ENCODE peak calls at places on chromosome 5, in eight cellular contexts. One of them, this sample, is unnamed. For H3K4me1 and H3K9me3, the result is how much of the 10 kb centered on the place peaks cover.

GRCh38 chr5:89697581-89697980 is 712.0 kb downstream of the CETN3 start:
- DNase-seq in A549: no peak
- DNase-seq in uterus: no peak
- DNase-seq in psoas muscle: no peak
- DNase-seq in spleen: no peak
- DNase-seq in neuronal stem cell: no peak
- DNase-seq in CD4-positive, alpha-beta memory T cell: no peak
- DNase-seq in breast epithelium: no peak
- DNase-seq in this sample: no peak

GRCh38 chr5:164672931-164673694 is 1167.7 kb downstream of the MAT2B start:
- DNase-seq in A549: peak
- DNase-seq in uterus: no peak
- DNase-seq in psoas muscle: no peak
- DNase-seq in spleen: no peak
- DNase-seq in neuronal stem cell: no peak
- DNase-seq in CD4-positive, alpha-beta memory T cell: no peak
- DNase-seq in breast epithelium: no peak
- DNase-seq in this sample: no peak

GRCh38 chr5:143577554-143577953 is 174.1 kb upstream of the NR3C1 start:
- DNase-seq in A549: no peak
- DNase-seq in uterus: peak
- DNase-seq in psoas muscle: no peak
- DNase-seq in spleen: no peak
- DNase-seq in neuronal stem cell: no peak
- DNase-seq in CD4-positive, alpha-beta memory T cell: no peak
- DNase-seq in breast epithelium: no peak
- DNase-seq in this sample: no peak

GRCh38 chr5:54844905-54845566 is 140.4 kb downstream of the ESM1 start:
- DNase-seq in A549: peak
- DNase-seq in uterus: no peak
- DNase-seq in psoas muscle: no peak
- DNase-seq in spleen: no peak
- DNase-seq in neuronal stem cell: peak
- DNase-seq in CD4-positive, alpha-beta memory T cell: no peak
- DNase-seq in breast epithelium: no peak
- DNase-seq in this sample: peak

GRCh38 chr5:134003957-134004625 is 684 bp downstream of the VDAC1 start:
- DNase-seq in A549: peak
- DNase-seq in uterus: peak
- DNase-seq in psoas muscle: peak
- DNase-seq in spleen: peak
- DNase-seq in neuronal stem cell: peak
- DNase-seq in CD4-positive, alpha-beta memory T cell: no peak
- DNase-seq in breast epithelium: no peak
- DNase-seq in this sample: no peak

GRCh38 chr5:159273923-159274322 is 10.8 kb downstream of the UBLCP1 start:
- DNase-seq in A549: no peak
- DNase-seq in uterus: no peak
- DNase-seq in psoas muscle: no peak
- DNase-seq in spleen: no peak
- DNase-seq in neuronal stem cell: no peak
- DNase-seq in CD4-positive, alpha-beta memory T cell: no peak
- DNase-seq in breast epithelium: no peak
- DNase-seq in this sample: no peak

GRCh38 chr5:75886706-75887105 is 169.5 kb upstream of the POC5 start:
- DNase-seq in A549: no peak
- DNase-seq in uterus: no peak
- DNase-seq in psoas muscle: no peak
- DNase-seq in spleen: no peak
- DNase-seq in neuronal stem cell: no peak
- DNase-seq in CD4-positive, alpha-beta memory T cell: no peak
- DNase-seq in breast epithelium: no peak
- DNase-seq in this sample: no peak

GRCh38 chr5:137603891-137604290 is 104.8 kb upstream of the SPOCK1 start:
- DNase-seq in A549: no peak
- DNase-seq in uterus: no peak
- DNase-seq in psoas muscle: no peak
- DNase-seq in spleen: no peak
- DNase-seq in neuronal stem cell: no peak
- DNase-seq in CD4-positive, alpha-beta memory T cell: no peak
- DNase-seq in breast epithelium: no peak
- DNase-seq in this sample: no peak

GRCh38 chr5:176401281-176402205 is 13.0 kb downstream of the HIGD2A start:
- DNase-seq in A549: no peak
- DNase-seq in uterus: no peak
- DNase-seq in psoas muscle: no peak
- DNase-seq in spleen: peak
- DNase-seq in neuronal stem cell: no peak
- DNase-seq in CD4-positive, alpha-beta memory T cell: no peak
- DNase-seq in breast epithelium: no peak
- DNase-seq in this sample: no peak

GRCh38 chr5:178206166-178207101 is 2.1 kb downstream of the HNRNPAB start:
- DNase-seq in A549: no peak
- DNase-seq in uterus: no peak
- DNase-seq in psoas muscle: no peak
- DNase-seq in spleen: peak
- DNase-seq in neuronal stem cell: no peak
- DNase-seq in CD4-positive, alpha-beta memory T cell: peak
- DNase-seq in breast epithelium: peak
- DNase-seq in this sample: no peak

GRCh38 chr5:143913008-143913752 is 101.2 kb downstream of the HMHB1 start:
- DNase-seq in A549: peak
- DNase-seq in uterus: no peak
- DNase-seq in psoas muscle: no peak
- DNase-seq in spleen: no peak
- DNase-seq in neuronal stem cell: no peak
- DNase-seq in CD4-positive, alpha-beta memory T cell: no peak
- DNase-seq in breast epithelium: no peak
- DNase-seq in this sample: no peak

GRCh38 chr5:134887593-134888159 is 13.5 kb downstream of the TXNDC15 start:
- DNase-seq in A549: no peak
- DNase-seq in uterus: no peak
- DNase-seq in psoas muscle: no peak
- DNase-seq in spleen: no peak
- DNase-seq in neuronal stem cell: no peak
- DNase-seq in CD4-positive, alpha-beta memory T cell: no peak
- DNase-seq in breast epithelium: no peak
- DNase-seq in this sample: no peak

GRCh38 chr5:139146809-139147742 is 51.1 kb downstream of the SIL1 start:
- DNase-seq in A549: no peak
- DNase-seq in uterus: no peak
- DNase-seq in psoas muscle: no peak
- DNase-seq in spleen: no peak
- DNase-seq in neuronal stem cell: no peak
- DNase-seq in CD4-positive, alpha-beta memory T cell: no peak
- DNase-seq in breast epithelium: no peak
- DNase-seq in this sample: no peak

GRCh38 chr5:164505791-164506190 is 1000.4 kb downstream of the MAT2B start:
- DNase-seq in A549: no peak
- DNase-seq in uterus: no peak
- DNase-seq in psoas muscle: no peak
- DNase-seq in spleen: no peak
- DNase-seq in neuronal stem cell: no peak
- DNase-seq in CD4-positive, alpha-beta memory T cell: no peak
- DNase-seq in breast epithelium: no peak
- DNase-seq in this sample: no peak

GRCh38 chr5:114305402-114306207 is 56.3 kb upstream of the KCNN2 start:
- DNase-seq in A549: peak
- DNase-seq in uterus: no peak
- DNase-seq in psoas muscle: no peak
- DNase-seq in spleen: no peak
- DNase-seq in neuronal stem cell: peak
- DNase-seq in CD4-positive, alpha-beta memory T cell: no peak
- DNase-seq in breast epithelium: no peak
- DNase-seq in this sample: peak

GRCh38 chr5:849651-850301 is 1.0 kb downstream of the ZDHHC11 start:
- DNase-seq in A549: no peak
- DNase-seq in uterus: peak
- DNase-seq in psoas muscle: peak
- DNase-seq in spleen: peak
- DNase-seq in neuronal stem cell: peak
- DNase-seq in CD4-positive, alpha-beta memory T cell: peak
- DNase-seq in breast epithelium: peak
- DNase-seq in this sample: no peak

GRCh38 chr5:154646841-154647759 is 108.1 kb upstream of the LARP1 start:
- DNase-seq in A549: no peak
- DNase-seq in uterus: no peak
- DNase-seq in psoas muscle: peak
- DNase-seq in spleen: peak
- DNase-seq in neuronal stem cell: no peak
- DNase-seq in CD4-positive, alpha-beta memory T cell: no peak
- DNase-seq in breast epithelium: no peak
- DNase-seq in this sample: no peak

GRCh38 chr5:154648706-154649105 is 106.5 kb upstream of the LARP1 start:
- DNase-seq in A549: no peak
- DNase-seq in uterus: no peak
- DNase-seq in psoas muscle: no peak
- DNase-seq in spleen: peak
- DNase-seq in neuronal stem cell: no peak
- DNase-seq in CD4-positive, alpha-beta memory T cell: no peak
- DNase-seq in breast epithelium: no peak
- DNase-seq in this sample: no peak

GRCh38 chr5:154648229-154648628 is 106.9 kb upstream of the LARP1 start:
- DNase-seq in A549: no peak
- DNase-seq in uterus: no peak
- DNase-seq in psoas muscle: no peak
- DNase-seq in spleen: peak
- DNase-seq in neuronal stem cell: no peak
- DNase-seq in CD4-positive, alpha-beta memory T cell: no peak
- DNase-seq in breast epithelium: no peak
- DNase-seq in this sample: no peak

GRCh38 chr5:154644745-154645411 is 110.3 kb upstream of the LARP1 start:
- DNase-seq in A549: no peak
- DNase-seq in uterus: no peak
- DNase-seq in psoas muscle: no peak
- DNase-seq in spleen: peak
- DNase-seq in neuronal stem cell: no peak
- DNase-seq in CD4-positive, alpha-beta memory T cell: no peak
- DNase-seq in breast epithelium: no peak
- DNase-seq in this sample: no peak

GRCh38 chr5:154647760-154648143 is 107.4 kb upstream of the LARP1 start:
- DNase-seq in A549: no peak
- DNase-seq in uterus: no peak
- DNase-seq in psoas muscle: no peak
- DNase-seq in spleen: no peak
- DNase-seq in neuronal stem cell: no peak
- DNase-seq in CD4-positive, alpha-beta memory T cell: no peak
- DNase-seq in breast epithelium: no peak
- DNase-seq in this sample: no peak
- H3K4me3 ChIP-seq in A549: no peak
- H3K4me3 ChIP-seq in uterus: no peak
- H3K4me3 ChIP-seq in psoas muscle: peak
- H3K4me3 ChIP-seq in spleen: peak
- H3K4me3 ChIP-seq in neuronal stem cell: no peak
- H3K4me3 ChIP-seq in CD4-positive, alpha-beta memory T cell: no peak
- H3K4me3 ChIP-seq in breast epithelium: peak
- H3K4me3 ChIP-seq in this sample: no peak

DNA sequence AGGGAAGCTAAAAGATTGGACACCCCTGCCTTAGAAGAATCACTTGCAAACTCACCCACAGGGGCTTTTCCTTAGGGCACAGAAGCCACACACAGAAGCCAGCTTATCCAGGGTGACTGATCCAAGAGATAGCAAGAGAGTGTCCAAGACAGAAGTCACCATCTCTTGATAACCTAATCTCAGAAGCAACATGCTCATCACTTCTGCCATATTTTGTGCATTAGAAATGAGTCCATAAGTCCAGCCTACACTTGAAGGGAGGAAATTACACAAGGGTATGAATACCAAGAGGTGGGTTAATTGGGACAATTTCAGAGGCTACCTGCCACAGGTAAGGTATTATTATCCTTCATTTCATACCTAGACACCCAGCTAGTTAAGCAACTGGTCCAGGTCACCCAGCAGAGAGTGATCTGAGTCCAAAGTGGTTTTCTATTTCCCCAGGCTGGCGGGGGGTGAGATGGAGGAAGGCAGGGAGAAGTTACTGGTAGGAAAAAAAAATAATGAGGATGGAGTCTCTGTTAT is 3.7 kb upstream of the ERGIC1 start:
- DNase-seq in A549: no peak
- DNase-seq in uterus: no peak
- DNase-seq in psoas muscle: no peak
- DNase-seq in spleen: no peak
- DNase-seq in neuronal stem cell: no peak
- DNase-seq in CD4-positive, alpha-beta memory T cell: no peak
- DNase-seq in breast epithelium: no peak
- DNase-seq in this sample: no peak
- H3K4me1 ChIP-seq in A549: under half
- H3K4me1 ChIP-seq in uterus: under half
- H3K4me1 ChIP-seq in psoas muscle: under half
- H3K4me1 ChIP-seq in spleen: under half
- H3K4me1 ChIP-seq in neuronal stem cell: under half
- H3K4me1 ChIP-seq in CD4-positive, alpha-beta memory T cell: under half
- H3K4me1 ChIP-seq in breast epithelium: under half
- H3K4me1 ChIP-seq in this sample: under half

DNA sequence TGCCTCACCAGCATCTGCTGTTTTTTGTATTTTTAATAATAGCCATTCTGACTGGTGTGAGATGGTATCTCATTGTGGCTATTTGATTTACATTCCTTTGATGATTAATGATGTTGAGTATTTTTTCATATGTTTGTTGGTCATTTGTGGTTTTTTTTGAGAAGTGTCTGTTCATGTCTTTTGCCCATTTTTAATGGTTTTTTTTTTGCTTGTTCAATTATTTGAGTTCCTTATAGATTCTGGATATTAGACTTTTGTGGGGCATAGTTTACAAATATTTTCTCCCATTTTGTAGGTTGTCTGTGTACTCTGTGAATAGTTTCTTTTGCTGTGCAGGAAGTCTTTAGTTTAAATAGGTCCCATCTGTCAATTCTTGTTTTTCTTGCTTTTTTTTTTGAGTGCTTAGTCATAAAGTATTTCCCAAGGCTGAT is 148.1 kb downstream of the NPR3 start:
- DNase-seq in A549: no peak
- DNase-seq in uterus: no peak
- DNase-seq in psoas muscle: no peak
- DNase-seq in spleen: no peak
- DNase-seq in neuronal stem cell: no peak
- DNase-seq in CD4-positive, alpha-beta memory T cell: no peak
- DNase-seq in breast epithelium: no peak
- DNase-seq in this sample: no peak
- H3K9me3 ChIP-seq in A549: under half
- H3K9me3 ChIP-seq in uterus: under half
- H3K9me3 ChIP-seq in psoas muscle: under half
- H3K9me3 ChIP-seq in spleen: under half
- H3K9me3 ChIP-seq in neuronal stem cell: under half
- H3K9me3 ChIP-seq in CD4-positive, alpha-beta memory T cell: under half
- H3K9me3 ChIP-seq in breast epithelium: under half
- H3K9me3 ChIP-seq in this sample: under half

DNA sequence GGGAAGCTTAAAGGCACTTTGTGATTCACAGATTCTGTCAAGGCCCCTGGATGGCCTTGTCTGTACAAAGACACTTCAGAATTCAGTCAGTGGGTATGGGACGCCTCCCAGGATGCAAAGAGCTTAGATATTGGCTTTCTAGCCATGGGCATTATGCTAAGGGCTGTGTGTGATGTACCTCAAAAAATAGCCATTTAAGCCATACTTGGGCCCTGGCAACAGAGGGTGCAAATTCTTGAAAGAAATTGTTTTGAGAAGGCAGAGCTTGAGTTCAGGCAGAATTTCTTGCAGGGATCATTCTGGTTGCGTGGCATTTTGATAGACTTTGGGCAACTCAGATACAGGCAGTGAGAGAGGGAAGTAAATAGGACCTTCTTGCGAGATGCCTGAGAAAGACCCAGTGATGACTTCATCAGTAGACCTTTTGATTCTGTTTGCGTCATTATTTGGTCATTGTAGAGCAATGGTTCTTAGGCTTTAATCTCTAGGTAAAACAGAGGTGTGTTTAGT is 3.9 kb downstream of the CYFIP2 start:
- DNase-seq in A549: no peak
- DNase-seq in uterus: no peak
- DNase-seq in psoas muscle: no peak
- DNase-seq in spleen: no peak
- DNase-seq in neuronal stem cell: no peak
- DNase-seq in CD4-positive, alpha-beta memory T cell: no peak
- DNase-seq in breast epithelium: no peak
- DNase-seq in this sample: no peak
- H3K4me3 ChIP-seq in A549: no peak
- H3K4me3 ChIP-seq in uterus: no peak
- H3K4me3 ChIP-seq in psoas muscle: no peak
- H3K4me3 ChIP-seq in spleen: no peak
- H3K4me3 ChIP-seq in neuronal stem cell: no peak
- H3K4me3 ChIP-seq in CD4-positive, alpha-beta memory T cell: no peak
- H3K4me3 ChIP-seq in breast epithelium: no peak
- H3K4me3 ChIP-seq in this sample: no peak

This sample was measured in HAP-1.